ENCODE peak calls at places on chromosome 7, in five cellular contexts. U, N, G, I and A are unnamed samples.

GRCh38 chr7:117808273-117808868 is 64.9 kb downstream of the CTTNBP2 start:
- DNase-seq in U (no peak), N (no peak), G (no peak), I (no peak), A (no peak)

GRCh38 chr7:122132341-122132740 is 11.7 kb downstream of the AASS start:
- DNase-seq in U (peak; percentile 71), N (peak; percentile 11), G (no peak), I (peak; percentile 18), A (peak; percentile 66)

GRCh38 chr7:2626498-2627117 is 5.2 kb upstream of the TTYH3 start:
- DNase-seq in U (peak; percentile 80), N (peak; percentile 92), G (no peak), I (peak; percentile 92), A (no peak)

GRCh38 chr7:47893721-47894365 is 54.4 kb downstream of the PKD1L1 start:
- DNase-seq in U (no peak), N (no peak), G (no peak), I (no peak), A (peak; percentile 60)

GRCh38 chr7:117808910-117809705 is 64.1 kb downstream of the CTTNBP2 start:
- DNase-seq in U (no peak), N (peak; percentile 3), G (no peak), I (no peak), A (no peak)

GRCh38 chr7:77415474-77415821 is 701 bp downstream of the GSAP start:
- DNase-seq in U (no peak), N (no peak), G (peak; percentile 93), I (no peak), A (no peak)

GRCh38 chr7:103373866-103374643 is 26.6 kb downstream of the PSMC2 start:
- DNase-seq in U (no peak), N (no peak), G (no peak), I (no peak), A (no peak)

GRCh38 chr7:55063036-55063435 is 44.2 kb downstream of the EGFR start:
- DNase-seq in U (no peak), N (no peak), G (no peak), I (no peak), A (no peak)

GRCh38 chr7:68256295-68256694 is 1259.7 kb downstream of the TYW1 start:
- DNase-seq in U (no peak), N (no peak), G (no peak), I (no peak), A (no peak)

GRCh38 chr7:147556317-147556716 is 1034.2 kb upstream of the C7orf33 start:
- DNase-seq in U (no peak), N (no peak), G (no peak), I (no peak), A (no peak)

GRCh38 chr7:157944734-157945291 is 608.0 kb downstream of the DNAJB6 start:
- DNase-seq in U (no peak), N (no peak), G (no peak), I (no peak), A (no peak)

GRCh38 chr7:98251251-98251843 is 685 bp downstream of the TECPR1 start:
- DNase-seq in U (no peak), N (peak; percentile 39), G (peak; percentile 88), I (no peak), A (peak; percentile 49)

DNA sequence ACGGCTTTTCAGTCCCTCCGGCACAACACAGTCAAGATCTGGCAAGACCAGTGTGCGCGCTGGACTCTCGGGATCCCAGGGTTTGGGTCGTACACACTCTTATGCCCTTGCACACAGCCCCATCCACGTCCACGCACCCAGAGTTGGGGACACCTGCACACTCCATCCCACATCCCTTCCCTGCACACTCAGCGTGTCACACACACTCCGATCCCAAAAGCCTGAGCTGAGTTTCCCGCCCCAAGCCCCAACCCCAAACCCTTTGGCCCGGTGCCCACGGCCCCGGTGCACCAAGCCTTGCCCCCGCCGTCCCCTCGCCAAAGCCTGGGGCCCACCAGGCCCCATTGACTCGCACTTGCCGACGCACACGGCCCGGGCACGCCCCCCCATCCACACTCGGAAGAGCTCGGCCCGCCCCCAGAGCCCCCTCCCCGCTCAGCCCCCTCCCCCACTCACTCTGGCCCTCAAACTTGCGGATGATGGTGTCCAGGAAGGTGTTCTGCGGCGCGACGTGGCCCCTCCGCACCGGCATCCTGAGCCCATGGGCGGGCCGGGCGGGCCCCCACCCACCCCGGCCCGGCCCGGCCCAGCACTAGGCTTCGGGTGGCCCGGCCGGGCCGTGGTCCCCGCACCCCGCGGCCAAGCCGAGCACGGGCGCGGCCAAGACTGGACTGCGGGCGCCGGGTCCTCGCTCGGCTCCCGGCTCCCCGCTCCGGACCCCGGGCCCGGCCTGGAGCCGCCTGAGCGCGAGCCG is 562 bp downstream of the KCNH2 start:
- DNase-seq in U (no peak), N (no peak), G (no peak), I (no peak), A (no peak)
- H3K4me3 ChIP-seq in U (no peak overlapping the region), N (no peak overlapping the region), G (no peak overlapping the region), I (peak overlapping the region; percentile 82), A (no peak overlapping the region)

DNA sequence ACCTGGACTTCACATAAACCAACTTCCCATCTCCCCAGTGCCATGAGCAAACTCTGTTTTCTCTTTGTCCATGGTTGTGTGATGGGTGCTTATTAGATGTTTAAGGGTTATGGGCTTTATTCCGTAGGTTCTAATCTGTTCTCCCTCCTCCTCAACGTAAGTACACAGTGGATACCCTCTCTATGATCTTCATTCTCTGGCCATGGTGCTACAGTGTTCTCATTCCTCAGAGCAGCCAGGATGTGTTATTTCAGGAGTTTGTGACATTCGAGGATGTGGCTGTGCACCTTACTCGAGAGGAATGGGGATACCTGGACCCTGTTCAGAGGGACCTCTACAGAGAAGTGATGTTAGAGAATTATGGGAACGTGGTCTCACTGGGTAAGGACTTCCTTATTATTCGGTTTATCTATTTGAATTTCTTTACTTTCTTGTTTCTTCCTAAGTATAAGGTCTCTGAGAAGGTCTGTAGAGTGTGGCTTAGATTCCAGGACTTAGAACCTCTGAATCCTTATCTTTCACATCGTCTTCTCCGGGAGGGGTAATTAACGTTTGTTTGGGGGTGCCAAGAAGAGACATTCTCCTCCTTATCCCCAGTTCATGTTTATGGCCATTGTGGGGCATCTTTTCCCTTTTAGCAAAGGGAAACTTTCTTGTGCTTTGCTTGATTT is 3.8 kb downstream of the ZNF655 start:
- DNase-seq in U (no peak), N (no peak), G (no peak), I (no peak), A (no peak)
- H3K4me3 ChIP-seq in U (peak overlapping the region; percentile 25), N (no peak overlapping the region), G (no peak overlapping the region), I (no peak overlapping the region), A (no peak overlapping the region)

DNA sequence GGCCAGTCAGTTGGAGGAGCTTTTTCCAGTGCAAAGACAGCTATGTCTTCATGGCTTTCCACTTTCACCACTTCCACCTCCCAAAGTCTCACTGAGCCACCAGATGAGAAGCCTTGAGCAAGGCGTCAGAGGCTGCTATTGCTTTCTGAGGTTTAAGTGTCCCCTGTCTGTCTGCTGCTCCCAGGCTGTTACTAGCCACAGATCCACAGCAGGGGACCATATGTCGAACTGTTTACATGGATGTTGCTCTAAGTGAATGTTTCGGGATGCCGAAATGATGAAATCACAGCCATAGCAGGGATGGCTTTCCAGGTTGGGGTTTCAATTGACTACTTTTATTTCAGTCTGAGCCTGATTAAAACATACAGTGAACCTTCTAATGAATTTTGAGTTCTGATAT is 88.5 kb downstream of the AVL9 start:
- DNase-seq in U (peak; percentile 99), N (no peak), G (no peak), I (no peak), A (no peak)
- H3K4me3 ChIP-seq in U (no peak overlapping the region), N (no peak overlapping the region), G (no peak overlapping the region), I (no peak overlapping the region), A (no peak overlapping the region)

GRCh38 chr7:30247546-30248386 is 36.6 kb upstream of the ZNRF2 start:
- DNase-seq in U (no peak), N (peak; percentile 16), G (no peak), I (no peak), A (no peak)
- H3K4me3 ChIP-seq in U (no peak overlapping the region), N (no peak overlapping the region), G (no peak overlapping the region), I (no peak overlapping the region), A (no peak overlapping the region)

GRCh38 chr7:42017356-42017986 is 219.5 kb downstream of the GLI3 start:
- DNase-seq in U (no peak), N (no peak), G (no peak), I (no peak), A (no peak)
- H3K4me3 ChIP-seq in U (no peak overlapping the region), N (no peak overlapping the region), G (no peak overlapping the region), I (no peak overlapping the region), A (no peak overlapping the region)

DNA sequence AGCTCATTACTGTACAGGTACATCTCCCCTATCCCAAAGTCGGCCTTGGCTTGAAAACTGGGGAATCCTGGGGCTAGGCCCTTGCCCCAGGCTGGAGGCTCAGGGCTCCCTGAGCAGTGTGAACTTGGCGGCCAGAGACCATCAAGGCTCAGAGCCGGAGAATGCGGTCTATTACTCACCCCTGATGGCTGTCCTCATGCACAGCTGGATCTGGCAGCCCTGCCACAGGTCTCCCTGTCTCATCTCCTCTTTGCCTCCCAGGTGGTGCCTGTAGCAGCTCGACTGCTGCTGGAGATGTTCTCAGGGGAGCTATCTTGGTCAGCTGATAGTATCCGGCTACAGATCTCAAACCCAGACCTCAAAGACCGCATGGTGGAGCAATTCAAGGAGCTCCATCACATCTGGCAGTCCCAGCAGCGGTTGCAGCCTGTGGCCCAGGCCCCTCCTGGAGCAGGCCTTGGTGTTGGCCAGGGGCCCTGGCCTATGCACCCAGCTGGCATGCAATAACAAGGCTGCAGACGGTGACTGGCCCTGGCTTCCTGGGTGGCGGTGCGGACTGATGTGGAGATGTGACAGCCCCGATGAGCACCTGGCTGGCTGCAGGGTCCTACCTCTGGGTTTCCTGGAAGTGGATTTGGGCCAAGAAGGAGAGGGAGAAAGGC is 10.7 kb downstream of the IRF5 start:
- DNase-seq in U (peak; percentile 8), N (peak; percentile 16), G (no peak), I (peak; percentile 39), A (no peak)
- H3K4me3 ChIP-seq in U (no peak overlapping the region), N (no peak overlapping the region), G (no peak overlapping the region), I (no peak overlapping the region), A (no peak overlapping the region)

GRCh38 chr7:130944997-130945396 is 211.0 kb upstream of the KLF14 start:
- DNase-seq in U (no peak), N (no peak), G (no peak), I (no peak), A (no peak)
- H3K4me3 ChIP-seq in U (no peak overlapping the region), N (no peak overlapping the region), G (no peak overlapping the region), I (no peak overlapping the region), A (no peak overlapping the region)

GRCh38 chr7:132154695-132155471 is 421.4 kb downstream of the PLXNA4 start:
- DNase-seq in U (no peak), N (no peak), G (no peak), I (no peak), A (no peak)
- H3K4me3 ChIP-seq in U (no peak overlapping the region), N (no peak overlapping the region), G (no peak overlapping the region), I (no peak overlapping the region), A (no peak overlapping the region)

GRCh38 chr7:13017325-13017853 is 330.0 kb downstream of the ARL4A start:
- DNase-seq in U (no peak), N (peak; percentile 38), G (no peak), I (peak; percentile 54), A (peak; percentile 91)
- H3K4me3 ChIP-seq in U (no peak overlapping the region), N (no peak overlapping the region), G (no peak overlapping the region), I (no peak overlapping the region), A (no peak overlapping the region)

DNA sequence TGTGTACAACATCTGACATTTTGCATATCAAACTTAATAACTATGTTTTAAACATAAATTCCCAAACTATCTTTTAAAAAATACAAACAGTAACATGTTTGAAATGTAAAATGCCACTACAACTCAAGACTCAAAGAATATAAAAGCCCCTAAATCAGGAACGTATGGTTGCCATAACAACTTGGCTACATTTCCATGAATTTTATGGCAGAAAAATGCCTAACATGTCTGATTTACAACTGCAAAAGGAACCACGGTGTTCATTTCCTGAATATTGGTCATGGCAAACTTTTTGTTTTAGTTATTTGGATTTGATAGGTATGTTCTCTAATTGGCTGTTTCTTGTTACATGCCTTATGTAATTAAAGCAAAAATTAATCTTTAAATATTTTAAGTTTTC is 2.0 kb downstream of the SOSTDC1 start:
- DNase-seq in U (no peak), N (no peak), G (no peak), I (no peak), A (no peak)
- H3K4me3 ChIP-seq in U (no peak overlapping the region), N (no peak overlapping the region), G (no peak overlapping the region), I (no peak overlapping the region), A (no peak overlapping the region)